ENCODE peak calls at places on chromosomes 13 and 19, in five cellular contexts. X is nephron progenitor cell, R is SW480, Y is ovary, F is non-pigmented ciliary epithelial cell. G is an unnamed sample.

GRCh38 chr19:3544742-3545668 is 6.0 kb downstream of the TEKTIP1 start:
- DNase-seq in X (peak; percentile 89), R (no peak), Y (peak; percentile 82), F (no peak), G (peak; percentile 79)

GRCh38 chr19:55158848-55159793 is 1.6 kb upstream of the TNNI3 start:
- DNase-seq in X (no peak), R (no peak), Y (no peak), F (no peak), G (no peak)

GRCh38 chr19:1090731-1091543 is 4.2 kb downstream of the POLR2E start:
- DNase-seq in X (no peak), R (no peak), Y (peak; percentile 32), F (no peak), G (no peak)

GRCh38 chr19:38441660-38442348 is 8.3 kb downstream of the RYR1 start:
- DNase-seq in X (peak; percentile 35), R (no peak), Y (no peak), F (no peak), G (no peak)

GRCh38 chr13:43874512-43875092 is 4.9 kb downstream of the CCDC122 start:
- DNase-seq in X (no peak), R (peak; percentile 42), Y (no peak), F (no peak), G (no peak)

GRCh38 chr19:58400916-58401824 is 5.7 kb downstream of the RNF225 start:
- DNase-seq in X (peak; percentile 99), R (peak; percentile 100), Y (peak; percentile 100), F (peak; percentile 96), G (peak; percentile 99)

GRCh38 chr19:6239401-6239844 is 40.4 kb downstream of the MLLT1 start:
- DNase-seq in X (no peak), R (no peak), Y (peak; percentile 62), F (no peak), G (no peak)

GRCh38 chr19:40159744-40160143 is 31.5 kb upstream of the MAP3K10 start:
- DNase-seq in X (no peak), R (no peak), Y (no peak), F (no peak), G (no peak)

GRCh38 chr13:85260896-85261295 is 538.3 kb downstream of the SLITRK6 start:
- DNase-seq in X (no peak), R (no peak), Y (no peak), F (no peak), G (no peak)

GRCh38 chr13:37375071-37375470 is 223.5 kb downstream of the POSTN start:
- DNase-seq in X (no peak), R (no peak), Y (no peak), F (no peak), G (no peak)

GRCh38 chr13:113981201-113981605 is 7.3 kb upstream of the C13orf46 start:
- DNase-seq in X (no peak), R (peak; percentile 53), Y (peak; percentile 34), F (no peak), G (no peak)

GRCh38 chr19:18763674-18764590 is 27.2 kb downstream of the COMP start:
- DNase-seq in X (no peak), R (peak; percentile 75), Y (no peak), F (no peak), G (no peak)

GRCh38 chr13:79445968-79446645 is 34.8 kb upstream of the NDFIP2 start:
- DNase-seq in X (no peak), R (no peak), Y (no peak), F (no peak), G (no peak)

GRCh38 chr13:51785592-51786424 is 18.2 kb downstream of the DHRS12 start:
- DNase-seq in X (no peak), R (no peak), Y (peak; percentile 72), F (no peak), G (no peak)

GRCh38 chr13:62887046-62887445 is 1471.4 kb upstream of the PCDH20 start:
- DNase-seq in X (no peak), R (no peak), Y (no peak), F (no peak), G (no peak)

GRCh38 chr13:109767023-109767422 is 19.4 kb downstream of the IRS2 start:
- DNase-seq in X (no peak), R (no peak), Y (no peak), F (no peak), G (peak; percentile 72)

GRCh38 chr19:2334986-2335846 is 6.7 kb downstream of the SPPL2B start:
- DNase-seq in X (no peak), R (no peak), Y (no peak), F (no peak), G (no peak)

GRCh38 chr13:45737571-45738002 is 35.5 kb downstream of the CBY2 start:
- DNase-seq in X (no peak), R (peak; percentile 8), Y (no peak), F (no peak), G (no peak)

GRCh38 chr19:48568345-48568886 is 16.4 kb downstream of the SULT2B1 start:
- DNase-seq in X (peak; percentile 39), R (peak; percentile 84), Y (peak; percentile 84), F (no peak), G (no peak)

GRCh38 chr13:36912369-36912768 is 7.7 kb downstream of the SMAD9 start:
- DNase-seq in X (no peak), R (no peak), Y (no peak), F (no peak), G (no peak)

GRCh38 chr19:30376826-30377425 is 4.7 kb downstream of the ZNF536 start:
- DNase-seq in X (no peak), R (no peak), Y (no peak), F (no peak), G (no peak)

GRCh38 chr13:114009590-114010400 is 35.9 kb upstream of the C13orf46 start:
- DNase-seq in X (no peak), R (no peak), Y (no peak), F (no peak), G (no peak)

GRCh38 chr19:1992759-1993260 is 22.7 kb downstream of the BTBD2 start:
- DNase-seq in X (no peak), R (no peak), Y (no peak), F (no peak), G (no peak)

GRCh38 chr19:49786432-49786831 is 19.6 kb downstream of the AP2A1 start:
- DNase-seq in X (no peak), R (peak; percentile 32), Y (peak; percentile 39), F (no peak), G (no peak)

GRCh38 chr19:18253716-18254115 is 20.5 kb downstream of the IQCN start:
- DNase-seq in X (no peak), R (no peak), Y (no peak), F (no peak), G (no peak)

GRCh38 chr13:110343241-110343865 is 36.3 kb downstream of the COL4A2 start:
- DNase-seq in X (no peak), R (peak; percentile 44), Y (no peak), F (no peak), G (no peak)

GRCh38 chr19:5153601-5154128 is 184.8 kb downstream of the KDM4B start:
- DNase-seq in X (no peak), R (no peak), Y (no peak), F (no peak), G (no peak)

GRCh38 chr13:29583073-29583785 is 12.3 kb downstream of the SLC7A1 start:
- DNase-seq in X (no peak), R (no peak), Y (no peak), F (no peak), G (no peak)